ENCODE peak calls at places on chromosomes 2 and 18, in ten cellular contexts. One of them, this sample, is unnamed. For H3K36me3, the result is how much of the 10 kb centered on the place peaks cover.

GRCh38 chr2:86238354-86238753 is 39.1 kb downstream of the MRPL35 start:
- DNase-seq in colonic mucosa: no peak
- DNase-seq in IMR-90: no peak
- DNase-seq in suprapubic skin: no peak
- DNase-seq in SK-N-SH: no peak
- DNase-seq in psoas muscle: no peak
- DNase-seq in transverse colon: no peak
- DNase-seq in PC-9: no peak
- DNase-seq in heart right ventricle: no peak
- DNase-seq in body of pancreas: no peak
- DNase-seq in this sample: no peak

GRCh38 chr2:198143793-198144192 is 339.4 kb downstream of the PLCL1 start:
- DNase-seq in body of pancreas: no peak
- DNase-seq in transverse colon: no peak
- DNase-seq in heart right ventricle: no peak
- DNase-seq in SK-N-SH: no peak
- DNase-seq in colonic mucosa: no peak
- DNase-seq in PC-9: no peak
- DNase-seq in IMR-90: no peak
- DNase-seq in suprapubic skin: no peak
- DNase-seq in psoas muscle: no peak
- DNase-seq in this sample: no peak

GRCh38 chr2:181859123-181859522 is 32.4 kb upstream of the ITPRID2 start:
- DNase-seq in psoas muscle: no peak
- DNase-seq in heart right ventricle: no peak
- DNase-seq in SK-N-SH: no peak
- DNase-seq in PC-9: no peak
- DNase-seq in transverse colon: no peak
- DNase-seq in body of pancreas: no peak
- DNase-seq in suprapubic skin: no peak
- DNase-seq in colonic mucosa: peak
- DNase-seq in IMR-90: no peak
- DNase-seq in this sample: peak

GRCh38 chr2:189293164-189293563 is 113.6 kb upstream of the COL5A2 start:
- DNase-seq in body of pancreas: no peak
- DNase-seq in suprapubic skin: no peak
- DNase-seq in colonic mucosa: no peak
- DNase-seq in psoas muscle: no peak
- DNase-seq in SK-N-SH: no peak
- DNase-seq in IMR-90: peak
- DNase-seq in transverse colon: no peak
- DNase-seq in heart right ventricle: no peak
- DNase-seq in PC-9: no peak
- DNase-seq in this sample: no peak

GRCh38 chr2:104321141-104321799 is 532.6 kb upstream of the POU3F3 start:
- DNase-seq in body of pancreas: no peak
- DNase-seq in heart right ventricle: no peak
- DNase-seq in suprapubic skin: no peak
- DNase-seq in PC-9: no peak
- DNase-seq in transverse colon: no peak
- DNase-seq in psoas muscle: no peak
- DNase-seq in SK-N-SH: no peak
- DNase-seq in colonic mucosa: no peak
- DNase-seq in IMR-90: no peak
- DNase-seq in this sample: no peak

GRCh38 chr2:25872134-25872533 is 6.2 kb downstream of the ASXL2 start:
- DNase-seq in PC-9: no peak
- DNase-seq in heart right ventricle: no peak
- DNase-seq in psoas muscle: no peak
- DNase-seq in colonic mucosa: no peak
- DNase-seq in body of pancreas: no peak
- DNase-seq in SK-N-SH: no peak
- DNase-seq in suprapubic skin: no peak
- DNase-seq in IMR-90: no peak
- DNase-seq in transverse colon: no peak
- DNase-seq in this sample: no peak

GRCh38 chr2:113208995-113209868 is 35.5 kb downstream of the PSD4 start:
- DNase-seq in heart right ventricle: no peak
- DNase-seq in colonic mucosa: no peak
- DNase-seq in PC-9: no peak
- DNase-seq in suprapubic skin: no peak
- DNase-seq in SK-N-SH: no peak
- DNase-seq in IMR-90: peak
- DNase-seq in transverse colon: no peak
- DNase-seq in psoas muscle: no peak
- DNase-seq in body of pancreas: no peak
- DNase-seq in this sample: no peak

GRCh38 chr2:13725945-13726344 is 906.6 kb upstream of the LRATD1 start:
- DNase-seq in transverse colon: no peak
- DNase-seq in SK-N-SH: no peak
- DNase-seq in psoas muscle: no peak
- DNase-seq in IMR-90: no peak
- DNase-seq in body of pancreas: no peak
- DNase-seq in suprapubic skin: no peak
- DNase-seq in heart right ventricle: no peak
- DNase-seq in colonic mucosa: no peak
- DNase-seq in PC-9: no peak
- DNase-seq in this sample: no peak

GRCh38 chr2:135785032-135785431 is 43.4 kb downstream of the UBXN4 start:
- DNase-seq in IMR-90: no peak
- DNase-seq in body of pancreas: no peak
- DNase-seq in suprapubic skin: no peak
- DNase-seq in transverse colon: no peak
- DNase-seq in colonic mucosa: no peak
- DNase-seq in psoas muscle: no peak
- DNase-seq in PC-9: no peak
- DNase-seq in SK-N-SH: no peak
- DNase-seq in heart right ventricle: no peak
- DNase-seq in this sample: no peak
- TF ChIP-seq CTCF in IMR-90: no peak
- TF ChIP-seq CTCF in body of pancreas: peak
- TF ChIP-seq CTCF in suprapubic skin: no peak
- TF ChIP-seq CTCF in transverse colon: peak
- TF ChIP-seq CTCF in colonic mucosa: no peak
- TF ChIP-seq CTCF in psoas muscle: no peak
- TF ChIP-seq CTCF in PC-9: peak
- TF ChIP-seq CTCF in SK-N-SH: no peak
- TF ChIP-seq CTCF in heart right ventricle: no peak
- TF ChIP-seq CTCF in this sample: no peak

GRCh38 chr2:241602720-241603119 is 34.2 kb downstream of the THAP4 start:
- DNase-seq in IMR-90: no peak
- DNase-seq in SK-N-SH: no peak
- DNase-seq in heart right ventricle: no peak
- DNase-seq in suprapubic skin: no peak
- DNase-seq in transverse colon: no peak
- DNase-seq in psoas muscle: no peak
- DNase-seq in PC-9: no peak
- DNase-seq in body of pancreas: no peak
- DNase-seq in colonic mucosa: no peak
- DNase-seq in this sample: no peak

GRCh38 chr2:241603686-241604085 is 33.3 kb downstream of the THAP4 start:
- DNase-seq in psoas muscle: no peak
- DNase-seq in PC-9: no peak
- DNase-seq in heart right ventricle: no peak
- DNase-seq in SK-N-SH: no peak
- DNase-seq in body of pancreas: no peak
- DNase-seq in IMR-90: no peak
- DNase-seq in suprapubic skin: no peak
- DNase-seq in transverse colon: no peak
- DNase-seq in colonic mucosa: no peak
- DNase-seq in this sample: no peak

GRCh38 chr2:241608881-241609280 is 28.1 kb downstream of the THAP4 start:
- DNase-seq in PC-9: no peak
- DNase-seq in psoas muscle: no peak
- DNase-seq in IMR-90: no peak
- DNase-seq in suprapubic skin: no peak
- DNase-seq in heart right ventricle: no peak
- DNase-seq in transverse colon: no peak
- DNase-seq in colonic mucosa: no peak
- DNase-seq in body of pancreas: no peak
- DNase-seq in SK-N-SH: no peak
- DNase-seq in this sample: no peak

GRCh38 chr2:241607162-241607885 is 29.6 kb downstream of the THAP4 start:
- DNase-seq in body of pancreas: no peak
- DNase-seq in suprapubic skin: no peak
- DNase-seq in heart right ventricle: no peak
- DNase-seq in IMR-90: no peak
- DNase-seq in transverse colon: no peak
- DNase-seq in colonic mucosa: no peak
- DNase-seq in psoas muscle: no peak
- DNase-seq in PC-9: no peak
- DNase-seq in SK-N-SH: no peak
- DNase-seq in this sample: no peak

DNA sequence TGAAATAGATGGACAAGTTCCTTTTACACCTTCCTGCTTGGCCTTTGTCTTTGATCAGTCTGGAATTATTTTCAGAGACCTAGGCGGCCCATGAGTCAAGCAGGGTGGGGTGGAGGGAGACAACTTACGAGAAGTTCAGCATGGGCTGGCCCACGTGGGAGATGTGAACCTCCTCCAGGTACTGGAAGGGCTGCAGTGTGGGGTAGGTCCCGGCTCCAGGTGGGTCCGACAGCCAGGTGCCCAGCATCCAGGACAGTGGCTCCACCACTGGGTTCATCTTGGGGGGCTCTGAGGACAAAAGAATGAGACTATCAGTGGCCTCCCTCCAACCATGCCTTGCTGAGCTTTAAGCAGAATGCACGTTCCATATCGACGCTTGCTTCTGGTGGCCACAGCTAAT is 30.8 kb downstream of the THAP4 start:
- DNase-seq in colonic mucosa: no peak
- DNase-seq in psoas muscle: no peak
- DNase-seq in body of pancreas: no peak
- DNase-seq in IMR-90: no peak
- DNase-seq in heart right ventricle: no peak
- DNase-seq in suprapubic skin: no peak
- DNase-seq in PC-9: no peak
- DNase-seq in transverse colon: no peak
- DNase-seq in SK-N-SH: no peak
- DNase-seq in this sample: no peak
- H3K36me3 ChIP-seq in colonic mucosa: under half
- H3K36me3 ChIP-seq in psoas muscle: half or more
- H3K36me3 ChIP-seq in body of pancreas: under half
- H3K36me3 ChIP-seq in IMR-90: under half
- H3K36me3 ChIP-seq in heart right ventricle: half or more
- H3K36me3 ChIP-seq in suprapubic skin: half or more
- H3K36me3 ChIP-seq in PC-9: under half
- H3K36me3 ChIP-seq in transverse colon: under half
- H3K36me3 ChIP-seq in SK-N-SH: under half
- H3K36me3 ChIP-seq in this sample: under half

GRCh38 chr2:165778187-165778556 is 15.9 kb downstream of the GALNT3 start:
- DNase-seq in colonic mucosa: no peak
- DNase-seq in SK-N-SH: no peak
- DNase-seq in body of pancreas: no peak
- DNase-seq in heart right ventricle: no peak
- DNase-seq in suprapubic skin: no peak
- DNase-seq in IMR-90: no peak
- DNase-seq in psoas muscle: no peak
- DNase-seq in PC-9: no peak
- DNase-seq in transverse colon: no peak
- DNase-seq in this sample: no peak

GRCh38 chr2:165776796-165777195 is 17.3 kb downstream of the GALNT3 start:
- DNase-seq in transverse colon: no peak
- DNase-seq in IMR-90: no peak
- DNase-seq in SK-N-SH: no peak
- DNase-seq in colonic mucosa: no peak
- DNase-seq in heart right ventricle: no peak
- DNase-seq in PC-9: no peak
- DNase-seq in suprapubic skin: no peak
- DNase-seq in body of pancreas: no peak
- DNase-seq in psoas muscle: no peak
- DNase-seq in this sample: no peak

GRCh38 chr2:165776013-165776412 is 18.0 kb downstream of the GALNT3 start:
- DNase-seq in PC-9: no peak
- DNase-seq in body of pancreas: no peak
- DNase-seq in psoas muscle: no peak
- DNase-seq in IMR-90: no peak
- DNase-seq in SK-N-SH: no peak
- DNase-seq in transverse colon: no peak
- DNase-seq in heart right ventricle: no peak
- DNase-seq in colonic mucosa: no peak
- DNase-seq in suprapubic skin: no peak
- DNase-seq in this sample: no peak

GRCh38 chr2:165777522-165778186 is 16.4 kb downstream of the GALNT3 start:
- DNase-seq in transverse colon: no peak
- DNase-seq in SK-N-SH: no peak
- DNase-seq in psoas muscle: no peak
- DNase-seq in heart right ventricle: no peak
- DNase-seq in IMR-90: no peak
- DNase-seq in body of pancreas: no peak
- DNase-seq in PC-9: no peak
- DNase-seq in suprapubic skin: no peak
- DNase-seq in colonic mucosa: no peak
- DNase-seq in this sample: no peak

DNA sequence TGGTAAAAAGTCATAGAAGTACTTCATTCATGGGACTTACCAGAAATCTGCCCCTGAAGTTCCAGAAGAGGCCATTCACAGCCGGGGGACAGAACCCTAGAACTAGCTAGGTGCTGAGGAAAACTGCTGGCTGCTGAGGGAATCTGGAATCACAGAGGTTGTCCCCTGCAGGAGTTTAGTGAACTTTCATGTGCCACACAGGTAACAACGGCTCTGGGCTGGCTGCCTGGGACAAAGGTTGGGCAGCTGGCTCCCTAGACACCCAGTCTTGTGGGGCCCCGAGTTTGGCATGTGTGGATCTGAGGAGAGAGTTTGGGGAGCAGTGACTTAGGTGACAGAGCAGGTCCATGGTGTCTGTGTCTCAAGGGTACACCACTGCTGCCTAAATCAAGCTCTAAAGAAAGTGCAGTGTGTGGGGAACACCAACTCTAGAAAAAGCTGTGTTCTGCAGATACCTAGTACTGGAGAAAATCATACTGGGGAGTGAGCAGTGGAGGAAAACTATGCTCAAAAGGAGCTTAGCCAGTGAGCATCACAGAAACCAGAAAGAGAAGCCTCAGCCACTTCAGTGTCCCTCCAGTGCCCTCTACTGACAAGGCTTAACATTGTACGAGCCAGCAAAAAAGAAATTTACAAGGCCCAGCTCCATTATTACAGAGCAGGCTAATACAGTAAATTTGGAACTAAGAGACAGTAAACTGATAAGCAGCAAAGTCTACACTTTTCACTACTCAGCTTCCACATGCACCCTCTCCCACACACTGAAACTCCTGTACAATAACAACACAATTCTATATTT is 15.2 kb downstream of the GALNT3 start:
- DNase-seq in transverse colon: no peak
- DNase-seq in suprapubic skin: no peak
- DNase-seq in IMR-90: no peak
- DNase-seq in psoas muscle: no peak
- DNase-seq in body of pancreas: no peak
- DNase-seq in heart right ventricle: no peak
- DNase-seq in SK-N-SH: no peak
- DNase-seq in PC-9: no peak
- DNase-seq in colonic mucosa: no peak
- DNase-seq in this sample: no peak
- H3K27ac ChIP-seq in transverse colon: no peak
- H3K27ac ChIP-seq in suprapubic skin: no peak
- H3K27ac ChIP-seq in IMR-90: no peak
- H3K27ac ChIP-seq in psoas muscle: no peak
- H3K27ac ChIP-seq in body of pancreas: no peak
- H3K27ac ChIP-seq in heart right ventricle: no peak
- H3K27ac ChIP-seq in SK-N-SH: no peak
- H3K27ac ChIP-seq in PC-9: no peak
- H3K27ac ChIP-seq in colonic mucosa: no peak
- H3K27ac ChIP-seq in this sample: no peak

DNA sequence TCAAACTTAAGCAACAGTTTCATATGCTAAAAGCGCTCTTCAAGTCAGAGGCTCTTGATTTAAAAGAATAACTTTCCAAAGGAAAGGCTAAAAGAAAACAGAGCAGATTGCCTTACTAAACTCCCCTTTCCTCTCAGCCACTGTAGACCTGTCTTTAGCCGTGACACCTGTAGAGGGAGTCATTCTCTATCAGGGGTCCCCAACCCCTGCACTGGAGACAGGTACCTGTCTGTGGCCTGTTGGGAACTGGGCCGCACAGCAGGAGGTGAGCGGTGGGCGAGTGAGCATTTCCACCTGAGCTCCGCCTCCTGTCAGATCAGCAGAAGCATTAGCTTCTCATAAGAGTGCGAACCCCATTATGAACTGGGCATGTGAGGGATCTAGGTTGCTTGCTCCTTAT is 9.6 kb downstream of the SLC14A1 start:
- DNase-seq in transverse colon: no peak
- DNase-seq in heart right ventricle: no peak
- DNase-seq in PC-9: no peak
- DNase-seq in psoas muscle: no peak
- DNase-seq in IMR-90: no peak
- DNase-seq in colonic mucosa: no peak
- DNase-seq in body of pancreas: no peak
- DNase-seq in suprapubic skin: no peak
- DNase-seq in SK-N-SH: no peak
- DNase-seq in this sample: no peak
- TF ChIP-seq CTCF in transverse colon: no peak
- TF ChIP-seq CTCF in heart right ventricle: no peak
- TF ChIP-seq CTCF in PC-9: no peak
- TF ChIP-seq CTCF in psoas muscle: no peak
- TF ChIP-seq CTCF in IMR-90: no peak
- TF ChIP-seq CTCF in colonic mucosa: no peak
- TF ChIP-seq CTCF in body of pancreas: no peak
- TF ChIP-seq CTCF in suprapubic skin: no peak
- TF ChIP-seq CTCF in SK-N-SH: peak
- TF ChIP-seq CTCF in this sample: no peak